ENCODE peak calls at places on chromosomes 7 and 10, in five cellular contexts. R is stimulated activated CD8-positive, alpha-beta memory T cell treated with anti-CD3 and anti-CD28 coated beads, Interleukin-7, amount 100 ng/mL, for 1 hour; I is RWPE1; W is left cardiac atrium; O is ELR. Y is an unnamed sample.

GRCh38 chr7:45112648-45113047 is 1.2 kb upstream of the TBRG4 start:
- DNase-seq in R (no peak), W (no peak), I (no peak), O (peak; percentile 20), Y (no peak)

GRCh38 chr10:21406595-21407218 is 118.8 kb downstream of the SKIDA1 start:
- DNase-seq in W (no peak), R (no peak), I (no peak), O (peak; percentile 56), Y (no peak)

GRCh38 chr10:30233186-30233958 is 115.7 kb downstream of the MTPAP start:
- DNase-seq in R (no peak), W (no peak), I (no peak), O (peak; percentile 39), Y (no peak)

GRCh38 chr7:50822716-50823115 is 40.0 kb upstream of the GRB10 start:
- DNase-seq in O (peak; percentile 28), R (no peak), W (no peak), I (no peak), Y (no peak)

GRCh38 chr10:43299579-43299978 is 32.7 kb upstream of the RASGEF1A start:
- DNase-seq in I (no peak), O (no peak), W (no peak), R (no peak), Y (no peak)

GRCh38 chr7:7181519-7182155 is 707 bp upstream of the C1GALT1 start:
- DNase-seq in O (peak; percentile 65), W (peak; percentile 35), I (peak; percentile 24), R (no peak), Y (peak; percentile 89)

GRCh38 chr7:55133630-55134392 is 115.0 kb downstream of the EGFR start:
- DNase-seq in I (peak; percentile 80), W (peak; percentile 87), O (peak; percentile 100), R (no peak), Y (peak; percentile 67)

GRCh38 chr10:21525367-21526183 is at the start of gene SKIDA1:
- DNase-seq in R (peak; percentile 10), I (peak; percentile 80), O (peak; percentile 87), W (peak; percentile 88), Y (peak; percentile 89)

GRCh38 chr10:15416034-15416433 is 44.9 kb upstream of the FAM171A1 start:
- DNase-seq in I (no peak), R (no peak), O (no peak), W (no peak), Y (no peak)

GRCh38 chr10:118914626-118915025 is 114.9 kb upstream of the NANOS1 start:
- DNase-seq in O (no peak), I (no peak), W (no peak), R (no peak), Y (no peak)

GRCh38 chr10:25890995-25891394 is 43.0 kb upstream of the MYO3A start:
- DNase-seq in W (no peak), I (no peak), O (no peak), R (no peak), Y (no peak)